ENCODE peak calls at places on chromosome 21, in seven cellular contexts. N, T, K, B, W, U and H are unnamed samples.

GRCh38 chr21:46515109-46515508 is 56.4 kb downstream of the DIP2A start:
- DNase-seq in W (peak; percentile 32), T (no peak), U (no peak), K (no peak), N (no peak), B (peak; percentile 16), H (no peak)

GRCh38 chr21:42939581-42940413 is 14.4 kb upstream of the ERVH48-1 start:
- DNase-seq in N (no peak), K (peak; percentile 19), W (peak; percentile 87), B (peak; percentile 94), T (peak; percentile 67), U (no peak), H (peak; percentile 93)

GRCh38 chr21:34801519-34802132 is 132.8 kb downstream of the CLIC6 start:
- DNase-seq in K (no peak), W (no peak), N (no peak), U (no peak), T (no peak), B (no peak), H (no peak)

GRCh38 chr21:44870748-44871495 is 2.6 kb downstream of the PTTG1IP start:
- DNase-seq in W (no peak), N (no peak), B (peak; percentile 26), T (peak; percentile 55), K (no peak), U (peak; percentile 21), H (no peak)

GRCh38 chr21:35909456-35910178 is 150.7 kb downstream of the SETD4 start:
- DNase-seq in U (no peak), W (no peak), T (no peak), B (peak; percentile 6), N (no peak), K (no peak), H (no peak)

GRCh38 chr21:17900281-17900989 is 81.3 kb upstream of the C21orf91 start:
- DNase-seq in U (no peak), B (no peak), K (no peak), N (peak; percentile 26), T (no peak), W (no peak), H (no peak)

GRCh38 chr21:15743593-15743992 is 13.8 kb downstream of the USP25 start:
- DNase-seq in N (no peak), B (no peak), U (no peak), T (no peak), K (no peak), W (no peak), H (no peak)

GRCh38 chr21:15894596-15894995 is 164.8 kb downstream of the USP25 start:
- DNase-seq in U (no peak), W (no peak), N (no peak), K (no peak), T (no peak), B (peak; percentile 23), H (no peak)

GRCh38 chr21:45378258-45378966 is 26.6 kb upstream of the COL18A1 start:
- DNase-seq in T (no peak), W (peak; percentile 5), U (no peak), N (peak; percentile 93), B (peak; percentile 50), K (no peak), H (peak; percentile 92)

GRCh38 chr21:28174006-28174405 is 818.7 kb downstream of the LTN1 start:
- DNase-seq in K (no peak), W (no peak), U (no peak), B (no peak), N (no peak), T (no peak), H (no peak)

GRCh38 chr21:46024983-46025860 is 43.7 kb downstream of the COL6A1 start:
- DNase-seq in K (no peak), B (peak; percentile 85), W (peak; percentile 11), N (no peak), T (no peak), U (no peak), H (peak; percentile 22)

GRCh38 chr21:29378814-29379213 is 80.1 kb downstream of the BACH1 start:
- DNase-seq in W (no peak), K (no peak), T (no peak), B (peak; percentile 34), N (no peak), U (no peak), H (no peak)

GRCh38 chr21:31780944-31781343 is 49.0 kb upstream of the SCAF4 start:
- DNase-seq in U (peak; percentile 47), K (no peak), B (no peak), T (no peak), W (no peak), N (no peak), H (no peak)

GRCh38 chr21:29221259-29221744 is 77.4 kb upstream of the BACH1 start:
- DNase-seq in N (no peak), W (no peak), T (no peak), B (peak; percentile 100), U (no peak), K (no peak), H (no peak)

GRCh38 chr21:15204887-15205286 is 140.1 kb upstream of the NRIP1 start:
- DNase-seq in K (no peak), U (no peak), N (no peak), W (no peak), T (no peak), B (no peak), H (no peak)

GRCh38 chr21:44311108-44311507 is 11.3 kb downstream of the PFKL start:
- DNase-seq in T (no peak), W (no peak), B (no peak), U (no peak), N (no peak), K (no peak), H (no peak)

GRCh38 chr21:28899744-28900143 is 92.9 kb downstream of the LTN1 start:
- DNase-seq in B (no peak), W (no peak), K (no peak), T (no peak), N (no peak), U (no peak), H (no peak)

GRCh38 chr21:46509760-46510159 is 51.1 kb downstream of the DIP2A start:
- DNase-seq in K (no peak), N (no peak), U (peak; percentile 18), B (no peak), T (peak; percentile 37), W (no peak), H (no peak)

GRCh38 chr21:44391345-44392091 is 38.1 kb downstream of the TRPM2 start:
- DNase-seq in B (no peak), W (no peak), T (peak; percentile 40), K (peak; percentile 38), N (no peak), U (no peak), H (no peak)

GRCh38 chr21:35649186-35649585 is 411.1 kb downstream of the SETD4 start:
- DNase-seq in T (no peak), N (no peak), B (peak; percentile 50), W (no peak), U (no peak), K (no peak), H (no peak)

GRCh38 chr21:29441651-29442050 is 142.9 kb downstream of the BACH1 start:
- DNase-seq in B (peak; percentile 6), U (no peak), W (no peak), T (no peak), K (no peak), N (no peak), H (peak; percentile 32)

GRCh38 chr21:44460441-44460755 is 5.1 kb downstream of the LRRC3 start:
- DNase-seq in K (no peak), N (no peak), B (no peak), U (no peak), T (no peak), W (no peak), H (no peak)

GRCh38 chr21:28444567-28444966 is 548.1 kb downstream of the LTN1 start:
- DNase-seq in T (no peak), U (no peak), N (no peak), K (no peak), B (no peak), W (no peak), H (no peak)

GRCh38 chr21:38796426-38796825 is 9.3 kb upstream of the ETS2 start:
- DNase-seq in K (no peak), B (peak; percentile 66), T (no peak), N (no peak), U (no peak), W (no peak), H (no peak)

GRCh38 chr21:30044447-30045064 is 104.8 kb upstream of the GRIK1 start:
- DNase-seq in U (no peak), K (no peak), T (peak; percentile 18), W (no peak), N (peak; percentile 31), B (no peak), H (no peak)

GRCh38 chr21:29885491-29885890 is 54.3 kb downstream of the GRIK1 start:
- DNase-seq in U (no peak), B (no peak), W (no peak), N (no peak), T (no peak), K (no peak), H (no peak)

GRCh38 chr21:44618909-44619308 is 7.0 kb downstream of the KRTAP10-8 start:
- DNase-seq in N (no peak), T (peak; percentile 35), B (no peak), U (no peak), K (peak; percentile 52), W (no peak), H (no peak)

GRCh38 chr21:27156666-27157065 is 189.8 kb upstream of the ADAMTS5 start:
- DNase-seq in B (no peak), W (no peak), U (no peak), N (no peak), K (no peak), T (no peak), H (no peak)

GRCh38 chr21:45891388-45892155 is 90.0 kb upstream of the COL6A1 start:
- DNase-seq in K (no peak), N (no peak), T (no peak), U (no peak), W (no peak), B (no peak), H (no peak)

GRCh38 chr21:37475186-37475868 is 108.8 kb downstream of the DYRK1A start:
- DNase-seq in K (no peak), N (no peak), U (no peak), W (no peak), B (no peak), T (no peak), H (no peak)
- H3K4me3 ChIP-seq in K (no peak overlapping the region), N (no peak overlapping the region), U (no peak overlapping the region), W (no peak overlapping the region), B (no peak overlapping the region), T (no peak overlapping the region), H (no peak overlapping the region)

GRCh38 chr21:39911286-39911685 is 44.0 kb downstream of the PCP4 start:
- DNase-seq in U (no peak), K (no peak), N (peak; percentile 19), W (no peak), B (no peak), T (no peak), H (no peak)
- TF ChIP-seq CTCF in U (no peak), K (no peak), N (peak; percentile 39), W (no peak), B (no peak), T (no peak), H (no peak)

DNA sequence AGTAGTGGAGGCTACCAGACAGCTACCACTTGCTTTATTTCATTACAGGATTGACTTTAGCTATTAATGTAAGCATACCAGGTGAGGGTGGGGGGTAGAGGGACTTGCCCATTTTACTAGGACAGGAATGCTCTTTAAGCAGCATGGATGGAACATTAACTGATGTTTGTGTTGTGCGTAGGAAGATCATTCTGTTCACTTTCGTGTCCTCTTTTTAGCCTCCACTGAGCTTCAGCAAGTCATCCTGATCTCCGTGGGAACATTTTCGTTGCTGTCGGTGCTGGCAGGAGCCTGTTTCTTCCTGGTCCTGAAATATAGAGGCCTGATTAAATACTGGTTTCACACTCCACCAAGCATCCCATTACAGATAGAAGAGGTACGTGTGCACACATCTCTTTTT is 29.3 kb downstream of the IFNGR2 start:
- DNase-seq in W (no peak), N (no peak), K (no peak), U (no peak), B (no peak), T (no peak), H (no peak)
- H3K36me3 ChIP-seq in W (no peaks in the 10 kb centered on the region), N (peaks cover 4% of the 10 kb centered on the region), K (no peaks in the 10 kb centered on the region), U (peaks cover 18% of the 10 kb centered on the region), B (peaks cover 44% of the 10 kb centered on the region), T (peaks cover 9% of the 10 kb centered on the region), H (peaks cover 21% of the 10 kb centered on the region)

GRCh38 chr21:41865002-41865777 is 14.0 kb downstream of the PRDM15 start:
- DNase-seq in T (no peak), W (no peak), N (no peak), U (no peak), B (no peak), K (no peak), H (no peak)
- H3K4me3 ChIP-seq in T (no peak overlapping the region), W (no peak overlapping the region), N (no peak overlapping the region), U (no peak overlapping the region), B (no peak overlapping the region), K (no peak overlapping the region), H (no peak overlapping the region)